ENCODE peak calls at places on chromosomes 16 and 17, in nine cellular contexts. G, O, Q, S, A, D, I, B and R are unnamed samples.

GRCh38 chr16:80097098-80097497 is 443.7 kb upstream of the DYNLRB2 start:
- DNase-seq in G (no peak), O (no peak), Q (no peak), S (no peak), A (no peak), D (no peak), I (no peak), B (no peak), R (no peak)

GRCh38 chr16:66416981-66417700 is 10.0 kb upstream of the BEAN1 start:
- DNase-seq in G (peak; percentile 35), O (no peak), Q (no peak), S (peak; percentile 18), A (no peak), D (no peak), I (no peak), B (no peak), R (no peak)

GRCh38 chr17:3003401-3004149 is 59.8 kb downstream of the OR1D5 start:
- DNase-seq in G (no peak), O (peak; percentile 78), Q (peak; percentile 65), S (no peak), A (peak; percentile 41), D (no peak), I (no peak), B (no peak), R (peak; percentile 47)

GRCh38 chr16:4640572-4641305 is 16.1 kb downstream of the MGRN1 start:
- DNase-seq in G (no peak), O (no peak), Q (peak; percentile 70), S (no peak), A (peak; percentile 72), D (no peak), I (no peak), B (no peak), R (no peak)

GRCh38 chr17:9767432-9767991 is 23.9 kb downstream of the DHRS7C start:
- DNase-seq in G (no peak), O (no peak), Q (no peak), S (no peak), A (no peak), D (no peak), I (no peak), B (no peak), R (no peak)

GRCh38 chr17:12730931-12731521 is 58.3 kb upstream of the ARHGAP44 start:
- DNase-seq in G (peak; percentile 68), O (peak; percentile 79), Q (peak; percentile 63), S (peak; percentile 37), A (peak; percentile 88), D (no peak), I (no peak), B (peak; percentile 70), R (peak; percentile 50)

GRCh38 chr16:67967183-67967955 is 1.1 kb downstream of the SLC12A4 start:
- DNase-seq in G (no peak), O (no peak), Q (no peak), S (no peak), A (no peak), D (no peak), I (no peak), B (no peak), R (no peak)

GRCh38 chr17:55420776-55421178 is 858 bp downstream of the MMD start:
- DNase-seq in G (peak; percentile 19), O (peak; percentile 86), Q (peak; percentile 71), S (no peak), A (peak; percentile 41), D (no peak), I (peak; percentile 29), B (no peak), R (peak; percentile 42)

GRCh38 chr17:45335721-45336120 is 18.9 kb upstream of the MAP3K14 start:
- DNase-seq in G (no peak), O (peak; percentile 17), Q (peak; percentile 5), S (no peak), A (no peak), D (no peak), I (no peak), B (no peak), R (no peak)

GRCh38 chr16:1530883-1531637 is 2.4 kb upstream of the TMEM204 start:
- DNase-seq in G (no peak), O (peak; percentile 92), Q (no peak), S (no peak), A (no peak), D (no peak), I (no peak), B (no peak), R (peak; percentile 86)

GRCh38 chr17:20281860-20282259 is 185.5 kb downstream of the LGALS9B start:
- DNase-seq in G (peak; percentile 19), O (no peak), Q (peak; percentile 77), S (peak; percentile 16), A (no peak), D (peak; percentile 23), I (no peak), B (no peak), R (peak; percentile 35)

GRCh38 chr17:27895110-27895895 is 2.1 kb upstream of the LYRM9 start:
- DNase-seq in G (no peak), O (no peak), Q (no peak), S (no peak), A (no peak), D (no peak), I (no peak), B (no peak), R (no peak)

GRCh38 chr16:54936086-54936978 is 5.7 kb downstream of the IRX5 start:
- DNase-seq in G (peak; percentile 77), O (no peak), Q (no peak), S (peak; percentile 54), A (no peak), D (no peak), I (peak; percentile 42), B (no peak), R (peak; percentile 67)

GRCh38 chr17:33892677-33893076 is 362.4 kb upstream of the CCL2 start:
- DNase-seq in G (no peak), O (no peak), Q (no peak), S (no peak), A (no peak), D (no peak), I (no peak), B (no peak), R (no peak)

GRCh38 chr17:63841350-63842172 is 924 bp downstream of the SMARCD2 start:
- DNase-seq in G (peak; percentile 32), O (peak; percentile 89), Q (peak; percentile 75), S (peak; percentile 32), A (peak; percentile 60), D (no peak), I (peak; percentile 25), B (peak; percentile 72), R (peak; percentile 58)

GRCh38 chr17:74045608-74046007 is 157.9 kb upstream of the RPL38 start:
- DNase-seq in G (no peak), O (no peak), Q (no peak), S (no peak), A (no peak), D (no peak), I (no peak), B (no peak), R (no peak)

GRCh38 chr17:57114085-57114673 is 29.1 kb downstream of the AKAP1 start:
- DNase-seq in G (no peak), O (no peak), Q (no peak), S (no peak), A (peak; percentile 63), D (no peak), I (peak; percentile 77), B (peak; percentile 68), R (peak; percentile 78)

GRCh38 chr17:40350410-40351184 is 13.9 kb downstream of the GJD3 start:
- DNase-seq in G (peak; percentile 50), O (no peak), Q (no peak), S (no peak), A (no peak), D (no peak), I (peak; percentile 86), B (no peak), R (no peak)

DNA sequence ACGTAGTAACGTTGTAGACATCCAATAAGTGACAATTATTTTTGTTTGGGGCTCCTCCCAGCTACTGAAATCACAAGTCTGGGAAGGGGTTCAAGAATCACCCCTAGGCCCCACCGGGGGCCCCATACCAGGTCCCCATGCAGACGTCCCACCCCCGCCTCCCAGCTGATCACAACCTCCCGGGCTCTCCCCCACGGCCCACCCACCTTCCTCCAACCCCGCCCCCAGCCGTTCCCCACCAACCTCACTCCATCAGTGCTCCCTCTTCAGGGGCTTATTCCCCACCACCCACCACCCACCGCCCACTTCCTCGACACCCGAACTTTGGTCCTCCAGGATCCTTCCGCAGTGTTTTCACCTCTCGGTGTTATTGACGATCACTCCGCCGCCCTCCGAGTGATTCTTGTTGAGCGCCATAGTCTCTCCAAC is 240 bp downstream of the WBP2 start:
- DNase-seq in G (no peak), O (no peak), Q (peak; percentile 74), S (peak; percentile 9), A (no peak), D (no peak), I (no peak), B (peak; percentile 69), R (no peak)
- TF ChIP-seq CTCF in G (no peak), O (no peak), Q (no peak), S (no peak), A (no peak), D (no peak), I (no peak), B (no peak), R (no peak)

GRCh38 chr17:48588519-48588918 is 1.5 kb downstream of the HOXB3 start:
- DNase-seq in G (no peak), O (no peak), Q (no peak), S (no peak), A (no peak), D (no peak), I (no peak), B (no peak), R (no peak)
- TF ChIP-seq CTCF in G (no peak), O (no peak), Q (no peak), S (no peak), A (no peak), D (no peak), I (no peak), B (no peak), R (no peak)

DNA sequence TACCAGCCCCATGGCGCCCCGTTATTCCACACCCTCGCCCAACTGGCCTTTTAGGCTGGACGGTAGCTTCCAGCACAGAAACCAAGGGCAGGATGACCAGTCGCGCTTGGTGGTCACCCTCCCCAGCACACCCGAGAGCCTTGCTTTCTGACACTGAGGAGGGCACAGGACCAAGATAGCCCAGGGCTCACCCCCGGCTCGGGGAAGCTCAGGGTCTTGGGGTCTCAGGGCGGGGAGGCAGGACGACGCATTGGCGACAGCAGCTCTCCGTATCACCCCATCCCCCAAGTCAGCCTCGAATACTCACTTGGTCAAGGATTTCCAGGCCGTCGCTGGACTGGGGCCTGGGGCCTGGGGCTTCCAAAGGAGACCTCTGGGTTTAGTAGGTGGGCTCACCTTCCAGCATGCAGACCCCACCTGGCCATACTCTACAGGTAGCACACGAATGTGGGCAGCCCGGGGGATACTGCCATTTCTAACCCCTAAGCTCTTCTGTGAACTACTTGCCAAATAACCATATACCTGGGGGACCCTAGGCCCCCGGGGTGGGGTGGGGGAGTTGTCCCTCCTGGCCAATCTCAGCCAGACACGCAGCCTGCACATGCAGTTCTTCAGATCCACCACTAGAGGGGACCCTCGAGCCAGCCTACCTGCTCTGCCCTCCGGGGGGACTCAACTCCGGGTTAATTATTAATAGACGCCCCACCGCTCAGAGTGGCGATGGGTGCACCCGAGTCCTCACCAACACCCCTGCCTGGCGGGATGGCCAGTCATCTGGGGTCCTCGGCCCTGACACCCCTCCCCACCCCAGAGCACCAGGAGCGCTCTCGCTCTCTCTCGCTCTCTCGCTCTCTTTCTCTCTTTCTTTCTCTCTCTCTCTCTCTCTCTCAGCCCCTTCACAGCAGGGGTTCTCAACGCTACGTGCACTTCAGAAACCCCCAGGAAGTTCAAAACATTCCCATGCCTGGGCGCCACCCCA is 30.0 kb downstream of the TBC1D16 start:
- DNase-seq in G (no peak), O (no peak), Q (no peak), S (peak; percentile 33), A (peak; percentile 56), D (no peak), I (peak; percentile 61), B (peak; percentile 71), R (peak; percentile 66)
- TF ChIP-seq CTCF in G (peak; percentile 95), O (peak; percentile 70), Q (peak; percentile 98), S (peak; percentile 99), A (peak; percentile 95), D (peak; percentile 98), I (peak; percentile 89), B (peak; percentile 98), R (peak; percentile 99)

GRCh38 chr17:37816951-37817350 is 72.1 kb upstream of the HNF1B start:
- DNase-seq in G (no peak), O (no peak), Q (no peak), S (no peak), A (no peak), D (no peak), I (no peak), B (no peak), R (no peak)
- TF ChIP-seq CTCF in G (no peak), O (no peak), Q (no peak), S (no peak), A (no peak), D (no peak), I (no peak), B (no peak), R (no peak)